ENCODE peak calls at places on chromosomes 12 and 14, in ten cellular contexts. Z is pancreas, J is WTC11, C is cerebellar nuclear complex, L is nucleus accumbens, U is GM23338, R is ovary, M is GM04503, F is tibial artery, P is occipital lobe. W is an unnamed sample.

GRCh38 chr12:47885012-47885501 is 19.7 kb downstream of the VDR start:
- DNase-seq in M (no peak), L (no peak), U (no peak), R (no peak), Z (no peak), J (no peak), P (no peak), C (no peak), F (peak), W (no peak)

GRCh38 chr12:94586589-94587259 is 63.6 kb downstream of the TMCC3 start:
- DNase-seq in J (no peak), U (no peak), M (no peak), C (no peak), R (no peak), L (no peak), Z (no peak), F (no peak), P (no peak), W (no peak)

GRCh38 chr14:72169521-72169920 is 237.3 kb downstream of the RGS6 start:
- DNase-seq in Z (no peak), M (no peak), J (no peak), C (no peak), P (no peak), R (no peak), F (no peak), L (no peak), U (peak), W (no peak)

GRCh38 chr14:74407021-74407800 is 18.8 kb downstream of the SYNDIG1L start:
- DNase-seq in J (no peak), L (no peak), Z (no peak), M (no peak), C (no peak), R (no peak), U (no peak), F (peak), P (no peak), W (no peak)

GRCh38 chr12:45343269-45344051 is 127.6 kb downstream of the ANO6 start:
- DNase-seq in R (no peak), C (no peak), P (no peak), U (no peak), Z (no peak), M (peak), F (no peak), J (no peak), L (no peak), W (no peak)

GRCh38 chr12:24177889-24178288 is 228.4 kb upstream of the SOX5 start:
- DNase-seq in L (no peak), Z (no peak), M (no peak), U (no peak), C (no peak), R (no peak), P (no peak), F (no peak), J (no peak), W (peak)

GRCh38 chr12:132163041-132163910 is 19.0 kb downstream of the NOC4L start:
- DNase-seq in Z (no peak), P (no peak), R (no peak), C (no peak), M (no peak), L (no peak), U (no peak), J (no peak), F (no peak), W (no peak)

GRCh38 chr14:26394114-26394855 is 203.5 kb downstream of the NOVA1 start:
- DNase-seq in R (no peak), F (no peak), Z (no peak), L (no peak), P (no peak), M (no peak), C (no peak), J (no peak), U (peak), W (peak)

GRCh38 chr14:24351517-24351916 is 11.7 kb upstream of the RIPK3 start:
- DNase-seq in M (no peak), P (no peak), J (no peak), R (no peak), F (no peak), L (no peak), Z (no peak), C (no peak), U (peak), W (no peak)

GRCh38 chr14:22555573-22556011 is 33.4 kb downstream of the DAD1 start:
- DNase-seq in R (no peak), F (no peak), C (no peak), L (no peak), Z (no peak), P (no peak), J (no peak), M (no peak), U (no peak), W (no peak)

GRCh38 chr12:14885718-14886201 is at the start of gene MGP:
- DNase-seq in L (no peak), P (no peak), C (no peak), F (peak), U (no peak), R (peak), M (no peak), Z (no peak), J (no peak), W (no peak)

GRCh38 chr12:113208041-113208934 is 13.0 kb upstream of the TPCN1 start:
- DNase-seq in Z (no peak), C (no peak), P (no peak), U (peak), F (no peak), J (no peak), R (no peak), L (no peak), M (no peak), W (no peak)

GRCh38 chr14:66043921-66044320 is 442.2 kb upstream of the CCDC196 start:
- DNase-seq in M (no peak), P (no peak), R (no peak), F (no peak), U (no peak), J (no peak), C (no peak), Z (no peak), L (no peak), W (no peak)

GRCh38 chr12:71662861-71663560 is 637 bp downstream of the ZFC3H1 start:
- DNase-seq in L (peak), J (peak), C (no peak), Z (peak), U (peak), F (peak), M (peak), P (peak), R (peak), W (no peak)

W was measured in NCI-H774.